ENCODE peak calls at places on chromosomes 16 and 17, in five cellular contexts. One of them, this sample, is unnamed.
A peak's percentile ranks its signal among the peaks of the same experiment; 100 is the strongest.

GRCh38 chr16:72680732-72681131 is 367.2 kb downstream of the ZFHX3 start:
- DNase-seq in GM18507: no peak
- DNase-seq in AG08395: no peak
- DNase-seq in stimulated activated CD4-positive, alpha-beta T cell treated with anti-CD3 and anti-CD28 coated beads, Interleukin-4, amount 100 ng/mL, for 1 hour: no peak
- DNase-seq in CD4-positive, alpha-beta T cell: no peak
- DNase-seq in this sample: no peak

GRCh38 chr17:6496636-6497441 is 52.6 kb downstream of the PIMREG start:
- DNase-seq in GM18507: no peak
- DNase-seq in CD4-positive, alpha-beta T cell: peak; percentile 29
- DNase-seq in stimulated activated CD4-positive, alpha-beta T cell treated with anti-CD3 and anti-CD28 coated beads, Interleukin-4, amount 100 ng/mL, for 1 hour: no peak
- DNase-seq in AG08395: no peak
- DNase-seq in this sample: no peak

GRCh38 chr16:23877107-23878070 is 41.6 kb downstream of the PRKCB start:
- DNase-seq in AG08395: no peak
- DNase-seq in CD4-positive, alpha-beta T cell: no peak
- DNase-seq in GM18507: no peak
- DNase-seq in stimulated activated CD4-positive, alpha-beta T cell treated with anti-CD3 and anti-CD28 coated beads, Interleukin-4, amount 100 ng/mL, for 1 hour: no peak
- DNase-seq in this sample: no peak

GRCh38 chr16:65426484-65426883 is 304.6 kb upstream of the CDH11 start:
- DNase-seq in AG08395: no peak
- DNase-seq in stimulated activated CD4-positive, alpha-beta T cell treated with anti-CD3 and anti-CD28 coated beads, Interleukin-4, amount 100 ng/mL, for 1 hour: no peak
- DNase-seq in CD4-positive, alpha-beta T cell: no peak
- DNase-seq in GM18507: no peak
- DNase-seq in this sample: peak; percentile 69

GRCh38 chr17:40322417-40323315 is 13.7 kb downstream of the RARA start:
- DNase-seq in GM18507: peak; percentile 83
- DNase-seq in CD4-positive, alpha-beta T cell: peak; percentile 81
- DNase-seq in AG08395: peak; percentile 91
- DNase-seq in stimulated activated CD4-positive, alpha-beta T cell treated with anti-CD3 and anti-CD28 coated beads, Interleukin-4, amount 100 ng/mL, for 1 hour: peak; percentile 68
- DNase-seq in this sample: peak; percentile 96

GRCh38 chr17:36934759-36935630 is 2.3 kb upstream of the LHX1 start:
- DNase-seq in CD4-positive, alpha-beta T cell: no peak
- DNase-seq in AG08395: no peak
- DNase-seq in GM18507: no peak
- DNase-seq in stimulated activated CD4-positive, alpha-beta T cell treated with anti-CD3 and anti-CD28 coated beads, Interleukin-4, amount 100 ng/mL, for 1 hour: peak; percentile 31
- DNase-seq in this sample: peak; percentile 92

GRCh38 chr16:4937782-4938682 is 1.1 kb upstream of the PPL start:
- DNase-seq in stimulated activated CD4-positive, alpha-beta T cell treated with anti-CD3 and anti-CD28 coated beads, Interleukin-4, amount 100 ng/mL, for 1 hour: no peak
- DNase-seq in GM18507: no peak
- DNase-seq in CD4-positive, alpha-beta T cell: no peak
- DNase-seq in AG08395: no peak
- DNase-seq in this sample: peak; percentile 78

GRCh38 chr16:70715860-70716357 is 30.1 kb upstream of the MTSS2 start:
- DNase-seq in stimulated activated CD4-positive, alpha-beta T cell treated with anti-CD3 and anti-CD28 coated beads, Interleukin-4, amount 100 ng/mL, for 1 hour: no peak
- DNase-seq in CD4-positive, alpha-beta T cell: no peak
- DNase-seq in AG08395: no peak
- DNase-seq in GM18507: no peak
- DNase-seq in this sample: no peak

GRCh38 chr17:50656509-50656908 is 21.8 kb downstream of the ABCC3 start:
- DNase-seq in stimulated activated CD4-positive, alpha-beta T cell treated with anti-CD3 and anti-CD28 coated beads, Interleukin-4, amount 100 ng/mL, for 1 hour: no peak
- DNase-seq in GM18507: no peak
- DNase-seq in CD4-positive, alpha-beta T cell: no peak
- DNase-seq in AG08395: no peak
- DNase-seq in this sample: no peak

GRCh38 chr17:59000022-59000421 is 106.7 kb downstream of the TRIM37 start:
- DNase-seq in stimulated activated CD4-positive, alpha-beta T cell treated with anti-CD3 and anti-CD28 coated beads, Interleukin-4, amount 100 ng/mL, for 1 hour: no peak
- DNase-seq in GM18507: no peak
- DNase-seq in CD4-positive, alpha-beta T cell: no peak
- DNase-seq in AG08395: no peak
- DNase-seq in this sample: no peak

GRCh38 chr17:29010586-29010985 is 4.8 kb upstream of the SEZ6 start:
- DNase-seq in GM18507: no peak
- DNase-seq in stimulated activated CD4-positive, alpha-beta T cell treated with anti-CD3 and anti-CD28 coated beads, Interleukin-4, amount 100 ng/mL, for 1 hour: no peak
- DNase-seq in CD4-positive, alpha-beta T cell: no peak
- DNase-seq in AG08395: no peak
- DNase-seq in this sample: no peak

GRCh38 chr16:35342012-35342411 is 1882.6 kb downstream of the TP53TG3F start:
- DNase-seq in GM18507: no peak
- DNase-seq in AG08395: no peak
- DNase-seq in stimulated activated CD4-positive, alpha-beta T cell treated with anti-CD3 and anti-CD28 coated beads, Interleukin-4, amount 100 ng/mL, for 1 hour: no peak
- DNase-seq in CD4-positive, alpha-beta T cell: no peak
- DNase-seq in this sample: no peak

GRCh38 chr17:82273327-82274133 is at the start of gene CSNK1D:
- DNase-seq in stimulated activated CD4-positive, alpha-beta T cell treated with anti-CD3 and anti-CD28 coated beads, Interleukin-4, amount 100 ng/mL, for 1 hour: peak; percentile 94
- DNase-seq in AG08395: peak; percentile 94
- DNase-seq in GM18507: peak; percentile 92
- DNase-seq in CD4-positive, alpha-beta T cell: peak; percentile 94
- DNase-seq in this sample: peak; percentile 100

GRCh38 chr17:80384078-80384960 is 30.6 kb upstream of the ENDOV start:
- DNase-seq in stimulated activated CD4-positive, alpha-beta T cell treated with anti-CD3 and anti-CD28 coated beads, Interleukin-4, amount 100 ng/mL, for 1 hour: no peak
- DNase-seq in CD4-positive, alpha-beta T cell: no peak
- DNase-seq in GM18507: no peak
- DNase-seq in AG08395: no peak
- DNase-seq in this sample: peak; percentile 34

GRCh38 chr17:4483012-4483840 is 15.5 kb upstream of the SPNS2 start:
- DNase-seq in AG08395: no peak
- DNase-seq in CD4-positive, alpha-beta T cell: no peak
- DNase-seq in GM18507: no peak
- DNase-seq in stimulated activated CD4-positive, alpha-beta T cell treated with anti-CD3 and anti-CD28 coated beads, Interleukin-4, amount 100 ng/mL, for 1 hour: no peak
- DNase-seq in this sample: peak; percentile 83

This sample was measured in osteoblast.